ENCODE peak calls at places on chromosomes 3 and 15, in four cellular contexts. One of them, this sample, is unnamed.

GRCh38 chr15:71800835-71801745 is 9.3 kb upstream of the NR2E3 start:
- DNase-seq in left ventricle myocardium inferior: no peak
- DNase-seq in DMS153: peak
- DNase-seq in nephron progenitor cell: peak
- DNase-seq in this sample: peak

GRCh38 chr15:42358141-42358540 is 1.2 kb upstream of the CAPN3 start:
- DNase-seq in nephron progenitor cell: no peak
- DNase-seq in DMS153: no peak
- DNase-seq in left ventricle myocardium inferior: no peak
- DNase-seq in this sample: no peak

GRCh38 chr15:29596266-29596665 is 226.0 kb downstream of the TJP1 start:
- DNase-seq in left ventricle myocardium inferior: no peak
- DNase-seq in nephron progenitor cell: no peak
- DNase-seq in DMS153: no peak
- DNase-seq in this sample: no peak

GRCh38 chr15:34203936-34204335 is 6.0 kb downstream of the KATNBL1 start:
- DNase-seq in DMS153: no peak
- DNase-seq in nephron progenitor cell: no peak
- DNase-seq in left ventricle myocardium inferior: no peak
- DNase-seq in this sample: no peak

GRCh38 chr15:77739591-77740378 is 107.1 kb upstream of the LINGO1 start:
- DNase-seq in left ventricle myocardium inferior: no peak
- DNase-seq in DMS153: peak
- DNase-seq in nephron progenitor cell: no peak
- DNase-seq in this sample: no peak

GRCh38 chr3:164897335-164897734 is 181.0 kb downstream of the SI start:
- DNase-seq in DMS153: peak
- DNase-seq in nephron progenitor cell: no peak
- DNase-seq in left ventricle myocardium inferior: no peak
- DNase-seq in this sample: peak

GRCh38 chr15:74434260-74434915 is 630 bp upstream of the SEMA7A start:
- DNase-seq in nephron progenitor cell: no peak
- DNase-seq in DMS153: no peak
- DNase-seq in left ventricle myocardium inferior: no peak
- DNase-seq in this sample: no peak

GRCh38 chr3:167304077-167304476 is 76.0 kb downstream of the ZBBX start:
- DNase-seq in DMS153: no peak
- DNase-seq in left ventricle myocardium inferior: no peak
- DNase-seq in nephron progenitor cell: no peak
- DNase-seq in this sample: no peak

GRCh38 chr3:37132334-37132733 is 42.0 kb downstream of the LRRFIP2 start:
- DNase-seq in nephron progenitor cell: no peak
- DNase-seq in left ventricle myocardium inferior: no peak
- DNase-seq in DMS153: no peak
- DNase-seq in this sample: no peak

GRCh38 chr15:67130673-67131601 is 65.5 kb downstream of the SMAD3 start:
- DNase-seq in left ventricle myocardium inferior: no peak
- DNase-seq in DMS153: no peak
- DNase-seq in nephron progenitor cell: no peak
- DNase-seq in this sample: no peak

GRCh38 chr3:193997228-193998192 is 138.4 kb upstream of the HES1 start:
- DNase-seq in nephron progenitor cell: no peak
- DNase-seq in left ventricle myocardium inferior: peak
- DNase-seq in DMS153: peak
- DNase-seq in this sample: peak

GRCh38 chr15:66830358-66830757 is 128.3 kb downstream of the SMAD6 start:
- DNase-seq in nephron progenitor cell: no peak
- DNase-seq in DMS153: no peak
- DNase-seq in left ventricle myocardium inferior: peak
- DNase-seq in this sample: no peak

GRCh38 chr3:156217674-156218352 is 97.4 kb downstream of the KCNAB1 start:
- DNase-seq in left ventricle myocardium inferior: no peak
- DNase-seq in DMS153: no peak
- DNase-seq in nephron progenitor cell: no peak
- DNase-seq in this sample: no peak

GRCh38 chr3:41244620-41245336 is 45.5 kb downstream of the CTNNB1 start:
- DNase-seq in left ventricle myocardium inferior: no peak
- DNase-seq in nephron progenitor cell: no peak
- DNase-seq in DMS153: no peak
- DNase-seq in this sample: no peak

GRCh38 chr15:78070049-78070698 is 7.3 kb downstream of the TBC1D2B start:
- DNase-seq in nephron progenitor cell: no peak
- DNase-seq in left ventricle myocardium inferior: no peak
- DNase-seq in DMS153: no peak
- DNase-seq in this sample: no peak

GRCh38 chr3:177810162-177810623 is 612.9 kb upstream of the TBL1XR1 start:
- DNase-seq in nephron progenitor cell: no peak
- DNase-seq in DMS153: no peak
- DNase-seq in left ventricle myocardium inferior: no peak
- DNase-seq in this sample: no peak

GRCh38 chr3:50519471-50520089 is 16.1 kb upstream of the CACNA2D2 start:
- DNase-seq in nephron progenitor cell: peak
- DNase-seq in left ventricle myocardium inferior: peak
- DNase-seq in DMS153: no peak
- DNase-seq in this sample: no peak

GRCh38 chr3:107956991-107957467 is 133.8 kb downstream of the CD47 start:
- DNase-seq in left ventricle myocardium inferior: peak
- DNase-seq in DMS153: no peak
- DNase-seq in nephron progenitor cell: no peak
- DNase-seq in this sample: no peak

GRCh38 chr3:196969001-196969659 is 497 bp upstream of the PIGZ start:
- DNase-seq in DMS153: no peak
- DNase-seq in nephron progenitor cell: peak
- DNase-seq in left ventricle myocardium inferior: peak
- DNase-seq in this sample: peak

GRCh38 chr15:68536331-68537095 is 42.3 kb upstream of the CORO2B start:
- DNase-seq in left ventricle myocardium inferior: no peak
- DNase-seq in nephron progenitor cell: no peak
- DNase-seq in DMS153: no peak
- DNase-seq in this sample: no peak

GRCh38 chr3:49553320-49553689 is 972 bp upstream of the BSN start:
- DNase-seq in nephron progenitor cell: no peak
- DNase-seq in DMS153: no peak
- DNase-seq in left ventricle myocardium inferior: no peak
- DNase-seq in this sample: peak

GRCh38 chr3:169479314-169479939 is 184.1 kb downstream of the MECOM start:
- DNase-seq in DMS153: no peak
- DNase-seq in nephron progenitor cell: no peak
- DNase-seq in left ventricle myocardium inferior: no peak
- DNase-seq in this sample: no peak

GRCh38 chr3:154193174-154193573 is 72.0 kb downstream of the ARHGEF26 start:
- DNase-seq in DMS153: no peak
- DNase-seq in nephron progenitor cell: no peak
- DNase-seq in left ventricle myocardium inferior: no peak
- DNase-seq in this sample: no peak

GRCh38 chr3:10330319-10330718 is 9.4 kb upstream of the SEC13 start:
- DNase-seq in nephron progenitor cell: no peak
- DNase-seq in left ventricle myocardium inferior: no peak
- DNase-seq in DMS153: no peak
- DNase-seq in this sample: no peak

GRCh38 chr3:156359337-156359736 is 195.6 kb downstream of the SSR3 start:
- DNase-seq in DMS153: no peak
- DNase-seq in nephron progenitor cell: no peak
- DNase-seq in left ventricle myocardium inferior: no peak
- DNase-seq in this sample: no peak

GRCh38 chr3:125192190-125193035 is 20.1 kb downstream of the SLC12A8 start:
- DNase-seq in left ventricle myocardium inferior: no peak
- DNase-seq in nephron progenitor cell: no peak
- DNase-seq in DMS153: no peak
- DNase-seq in this sample: no peak

GRCh38 chr3:116153174-116153573 is 292.1 kb downstream of the LSAMP start:
- DNase-seq in DMS153: no peak
- DNase-seq in left ventricle myocardium inferior: no peak
- DNase-seq in nephron progenitor cell: no peak
- DNase-seq in this sample: no peak

GRCh38 chr3:42497009-42497731 is 5.3 kb upstream of the VIPR1 start:
- DNase-seq in DMS153: no peak
- DNase-seq in left ventricle myocardium inferior: no peak
- DNase-seq in nephron progenitor cell: no peak
- DNase-seq in this sample: no peak

GRCh38 chr3:56919797-56920195 is 118.0 kb upstream of the ARHGEF3 start:
- DNase-seq in nephron progenitor cell: no peak
- DNase-seq in left ventricle myocardium inferior: no peak
- DNase-seq in DMS153: no peak
- DNase-seq in this sample: no peak

GRCh38 chr15:70415330-70415884 is 317.7 kb upstream of the TLE3 start:
- DNase-seq in left ventricle myocardium inferior: no peak
- DNase-seq in nephron progenitor cell: no peak
- DNase-seq in DMS153: peak
- DNase-seq in this sample: peak

GRCh38 chr3:142106536-142106935 is 42.8 kb downstream of the TFDP2 start:
- DNase-seq in left ventricle myocardium inferior: no peak
- DNase-seq in nephron progenitor cell: no peak
- DNase-seq in DMS153: no peak
- DNase-seq in this sample: no peak

GRCh38 chr15:99752556-99752955 is 19.3 kb upstream of the LYSMD4 start:
- DNase-seq in left ventricle myocardium inferior: no peak
- DNase-seq in nephron progenitor cell: no peak
- DNase-seq in DMS153: no peak
- DNase-seq in this sample: no peak

GRCh38 chr3:126124148-126124868 is 40.4 kb upstream of the SLC41A3 start:
- DNase-seq in DMS153: no peak
- DNase-seq in left ventricle myocardium inferior: peak
- DNase-seq in nephron progenitor cell: no peak
- DNase-seq in this sample: no peak

GRCh38 chr3:9951962-9952805 is at the start of gene PRRT3:
- DNase-seq in DMS153: no peak
- DNase-seq in nephron progenitor cell: peak
- DNase-seq in left ventricle myocardium inferior: no peak
- DNase-seq in this sample: no peak

GRCh38 chr3:190323241-190323617 is 983 bp upstream of the CLDN1 start:
- DNase-seq in nephron progenitor cell: no peak
- DNase-seq in DMS153: no peak
- DNase-seq in left ventricle myocardium inferior: no peak
- DNase-seq in this sample: no peak

GRCh38 chr3:122273498-122273897 is 51.5 kb upstream of the CSTA start:
- DNase-seq in DMS153: no peak
- DNase-seq in nephron progenitor cell: no peak
- DNase-seq in left ventricle myocardium inferior: no peak
- DNase-seq in this sample: no peak

GRCh38 chr3:194204036-194204792 is 68.3 kb downstream of the HES1 start:
- DNase-seq in left ventricle myocardium inferior: no peak
- DNase-seq in DMS153: no peak
- DNase-seq in nephron progenitor cell: peak
- DNase-seq in this sample: no peak

GRCh38 chr3:170494766-170495165 is 76.1 kb downstream of the CLDN11 start:
- DNase-seq in nephron progenitor cell: no peak
- DNase-seq in left ventricle myocardium inferior: no peak
- DNase-seq in DMS153: no peak
- DNase-seq in this sample: no peak

This sample was measured in NCI-H2107.